ENCODE peak calls at places on chromosomes 3 and 15, in six cellular contexts. H, W, J, X, T and Y are unnamed samples.
A peak's percentile ranks its signal among the peaks of the same experiment; 100 is the strongest.

GRCh38 chr3:41210966-41211365 is 11.7 kb downstream of the CTNNB1 start:
- DNase-seq in H (no peak), W (no peak), J (no peak), X (no peak), T (no peak), Y (no peak)

GRCh38 chr3:127831723-127832172 is 9.4 kb upstream of the MGLL start:
- DNase-seq in H (peak; percentile 65), W (peak; percentile 21), J (peak; percentile 13), X (no peak), T (peak; percentile 39), Y (no peak)

GRCh38 chr15:70387993-70388392 is 290.3 kb upstream of the TLE3 start:
- DNase-seq in H (no peak), W (no peak), J (no peak), X (no peak), T (no peak), Y (no peak)

GRCh38 chr15:63236272-63236671 is 41.1 kb upstream of the APH1B start:
- DNase-seq in H (no peak), W (no peak), J (no peak), X (no peak), T (no peak), Y (no peak)

GRCh38 chr3:55434789-55435188 is 52.3 kb downstream of the WNT5A start:
- DNase-seq in H (peak; percentile 71), W (peak; percentile 2), J (no peak), X (no peak), T (peak; percentile 18), Y (no peak)

GRCh38 chr3:22421589-22421988 is 670.6 kb upstream of the ZNF385D start:
- DNase-seq in H (no peak), W (no peak), J (no peak), X (no peak), T (no peak), Y (no peak)

GRCh38 chr3:105364113-105364512 is 2.6 kb upstream of the ALCAM start:
- DNase-seq in H (no peak), W (no peak), J (no peak), X (no peak), T (no peak), Y (no peak)

GRCh38 chr3:126304704-126305103 is 52.5 kb downstream of the KLF15 start:
- DNase-seq in H (no peak), W (no peak), J (no peak), X (no peak), T (no peak), Y (no peak)

GRCh38 chr15:98126326-98127090 is 166.0 kb downstream of the ARRDC4 start:
- DNase-seq in H (no peak), W (no peak), J (no peak), X (no peak), T (no peak), Y (no peak)

GRCh38 chr3:157174265-157174615 is 14.3 kb upstream of the CCNL1 start:
- DNase-seq in H (peak; percentile 35), W (no peak), J (peak; percentile 79), X (no peak), T (peak; percentile 49), Y (peak; percentile 73)

GRCh38 chr15:25054943-25055342 is 100.2 kb downstream of the SNRPN start:
- DNase-seq in H (no peak), W (no peak), J (no peak), X (no peak), T (no peak), Y (no peak)